ENCODE peak calls at places on chromosomes 16 and 17, in six cellular contexts. K is T-helper 9 cell, X is globus pallidus, S is AG04449, Z is mammary epithelial cell, O is left cardiac atrium. C is an unnamed sample.
A peak's percentile ranks its signal among the peaks of the same experiment; 100 is the strongest.

GRCh38 chr17:38601539-38602351 is 4.0 kb downstream of the SRCIN1 start:
- DNase-seq in Z (no peak), X (no peak), O (no peak), K (no peak), S (no peak), C (no peak)

GRCh38 chr16:88941051-88941932 is 35.7 kb downstream of the CBFA2T3 start:
- DNase-seq in K (no peak), O (no peak), S (no peak), X (no peak), Z (no peak), C (no peak)

GRCh38 chr17:71251276-71251675 is 869.5 kb upstream of the SOX9 start:
- DNase-seq in O (no peak), S (no peak), Z (peak; percentile 27), K (no peak), X (no peak), C (no peak)

GRCh38 chr17:19533718-19534561 is at the start of gene SLC47A1:
- DNase-seq in O (peak; percentile 29), X (no peak), K (no peak), Z (peak; percentile 34), S (no peak), C (no peak)

GRCh38 chr16:74785031-74785430 is 10.4 kb upstream of the FA2H start:
- DNase-seq in K (no peak), S (no peak), Z (no peak), X (no peak), O (no peak), C (no peak)

GRCh38 chr16:57984443-57985203 is 13.7 kb upstream of the CNGB1 start:
- DNase-seq in X (peak; percentile 35), O (peak; percentile 92), K (peak; percentile 92), Z (peak; percentile 61), S (no peak), C (peak; percentile 59)

GRCh38 chr16:74936902-74937560 is 47.9 kb downstream of the WDR59 start:
- DNase-seq in K (no peak), X (no peak), S (peak; percentile 66), O (no peak), Z (peak; percentile 57), C (peak; percentile 15)

GRCh38 chr16:53911506-53911905 is 207.6 kb downstream of the FTO start:
- DNase-seq in X (no peak), O (no peak), K (no peak), Z (no peak), S (no peak), C (no peak)